ENCODE peak calls at places on chromosomes 3 and 15, in five cellular contexts. A is upper lobe of right lung, Z is cardiac muscle cell, L is HFFc6, E is ovary. Y is an unnamed sample.

GRCh38 chr3:45087155-45087554 is 59.0 kb downstream of the CDCP1 start:
- DNase-seq in A (no peak), E (no peak), Z (peak), L (no peak), Y (no peak)

GRCh38 chr3:89954135-89954534 is 846.7 kb downstream of the EPHA3 start:
- DNase-seq in E (no peak), Z (no peak), L (no peak), A (no peak), Y (peak)

GRCh38 chr3:187725218-187725617 is 20.1 kb downstream of the BCL6 start:
- DNase-seq in A (no peak), E (no peak), Z (no peak), L (no peak), Y (no peak)

GRCh38 chr3:141797819-141798405 is 34.7 kb downstream of the GRK7 start:
- DNase-seq in L (no peak), E (peak), Z (no peak), A (no peak), Y (no peak)

GRCh38 chr3:155326901-155327300 is 33.4 kb upstream of the STRIT1 start:
- DNase-seq in Z (no peak), E (no peak), L (no peak), A (no peak), Y (peak)

GRCh38 chr3:141644931-141645330 is 93.2 kb upstream of the RNF7 start:
- DNase-seq in L (peak), A (peak), E (peak), Z (peak), Y (peak)

GRCh38 chr3:43161684-43162512 is 56.0 kb upstream of the POMGNT2 start:
- DNase-seq in Z (peak), A (no peak), L (peak), E (no peak), Y (peak)

GRCh38 chr3:37123292-37123691 is 51.1 kb downstream of the LRRFIP2 start:
- DNase-seq in E (no peak), A (no peak), L (no peak), Z (no peak), Y (no peak)

GRCh38 chr15:68034071-68034470 is 20.0 kb upstream of the PIAS1 start:
- DNase-seq in E (no peak), A (no peak), Z (peak), L (no peak), Y (no peak)

GRCh38 chr3:105781871-105782270 is 86.9 kb downstream of the CBLB start:
- DNase-seq in A (no peak), L (no peak), Z (peak), E (no peak), Y (no peak)

GRCh38 chr3:126484662-126485061 is 9.0 kb upstream of the ZXDC start:
- DNase-seq in A (no peak), Z (no peak), E (no peak), L (no peak), Y (no peak)

GRCh38 chr3:139225551-139225950 is 118.3 kb upstream of the MRPS22 start:
- DNase-seq in L (peak), A (no peak), E (peak), Z (no peak), Y (peak)

GRCh38 chr3:188972313-188972712 is 199.5 kb upstream of the TPRG1 start:
- DNase-seq in A (no peak), E (no peak), Z (no peak), L (no peak), Y (no peak)

GRCh38 chr15:29638011-29638410 is 184.3 kb downstream of the TJP1 start:
- DNase-seq in L (no peak), A (no peak), Z (no peak), E (no peak), Y (no peak)

GRCh38 chr3:129326591-129326990 is 47.9 kb downstream of the HMCES start:
- DNase-seq in L (no peak), A (no peak), E (no peak), Z (no peak), Y (no peak)

GRCh38 chr15:31274496-31275330 is 51.9 kb upstream of the KLF13 start:
- DNase-seq in A (no peak), Z (peak), L (no peak), E (no peak), Y (no peak)

GRCh38 chr3:13144163-13145023 is 71.2 kb upstream of the IQSEC1 start:
- DNase-seq in L (no peak), Z (no peak), A (peak), E (no peak), Y (no peak)

GRCh38 chr3:54830658-54831057 is 97.2 kb downstream of the LRTM1 start:
- DNase-seq in A (no peak), E (no peak), Z (peak), L (peak), Y (peak)

GRCh38 chr15:41825572-41826535 is 2.0 kb upstream of the JMJD7 start:
- DNase-seq in A (no peak), E (no peak), Z (no peak), L (no peak), Y (no peak)

GRCh38 chr15:41828747-41829270 is 917 bp downstream of the JMJD7 start:
- DNase-seq in Z (no peak), A (no peak), E (no peak), L (no peak), Y (no peak)

GRCh38 chr15:41825145-41825544 is 2.7 kb upstream of the JMJD7 start:
- DNase-seq in E (no peak), Z (no peak), A (no peak), L (no peak), Y (no peak)

GRCh38 chr15:41827880-41828746 is at the start of gene JMJD7:
- DNase-seq in A (peak), E (peak), L (peak), Z (peak), Y (peak)

DNA sequence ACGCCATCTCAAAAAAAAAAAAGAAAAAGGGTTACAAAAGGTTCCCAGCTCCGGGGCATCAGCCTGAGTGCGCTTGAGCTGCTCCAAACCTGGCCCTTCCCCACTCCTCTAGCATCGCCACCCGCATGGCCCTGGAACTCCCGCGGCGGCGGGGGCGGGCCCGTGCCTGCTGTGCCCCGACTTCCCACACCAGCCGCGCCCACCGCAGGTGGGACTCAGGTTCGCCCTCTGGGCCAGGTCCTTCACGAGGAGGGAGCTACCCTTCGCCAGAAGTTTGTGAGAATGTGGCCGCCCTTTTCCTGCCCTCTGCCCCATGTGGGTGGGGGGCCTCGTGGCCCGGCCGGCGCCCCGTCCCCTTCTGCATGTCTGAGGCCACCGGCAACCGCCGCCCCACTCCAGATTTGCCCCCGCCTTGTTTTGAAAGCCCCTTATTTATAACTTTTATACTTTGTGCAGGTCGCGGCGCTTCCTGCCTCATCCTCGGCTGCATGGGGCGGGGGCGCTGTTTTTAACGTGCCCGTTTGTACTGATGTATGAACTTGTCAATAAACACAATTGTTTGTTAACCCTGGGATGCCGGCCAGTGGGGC is 507 bp upstream of the JMJD7 start:
- DNase-seq in Z (no peak), A (no peak), L (no peak), E (peak), Y (no peak)
- TF ChIP-seq CTCF in Z (no peak), A (no peak), L (peak), E (no peak), Y (no peak)

DNA sequence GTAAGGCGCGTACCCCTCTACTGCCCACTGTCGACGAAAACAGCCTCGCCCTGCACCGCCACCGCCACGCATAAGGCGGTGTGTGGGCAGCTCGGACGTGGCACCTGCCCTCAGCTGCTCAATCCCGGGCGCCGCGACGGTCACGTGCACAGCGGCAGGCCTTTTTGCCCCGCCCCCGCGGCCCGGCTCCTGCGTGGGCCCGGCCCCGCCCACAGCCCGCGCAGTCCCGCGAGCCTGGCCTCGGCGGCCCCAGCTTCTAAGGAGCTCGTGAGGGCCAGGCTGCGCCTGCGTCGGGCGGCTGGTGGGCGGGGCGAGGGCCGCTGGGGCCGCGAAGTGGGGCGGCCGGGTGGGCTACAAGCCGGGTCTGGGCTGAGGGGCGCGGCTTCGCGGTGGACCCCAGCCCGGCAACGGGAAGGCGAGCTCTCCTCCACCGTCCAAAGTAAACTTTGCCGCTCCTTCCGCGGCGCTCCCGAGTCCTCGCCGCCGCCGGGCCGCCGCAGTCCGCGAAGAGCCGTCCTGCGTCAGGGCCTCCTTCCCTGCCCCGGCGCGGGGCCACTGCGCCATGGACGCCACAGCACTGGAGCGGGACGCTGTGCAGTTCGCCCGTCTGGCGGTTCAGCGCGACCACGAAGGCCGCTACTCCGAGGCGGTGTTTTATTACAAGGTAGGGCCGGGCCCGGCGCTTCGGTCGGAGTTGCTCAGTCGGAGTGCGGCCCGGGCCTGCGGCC is at the start of gene CAPN7:
- DNase-seq in L (peak), Z (peak), A (peak), E (peak), Y (peak)
- TF ChIP-seq CTCF in L (peak), Z (peak), A (peak), E (peak), Y (no peak)

GRCh38 chr3:161084277-161084676 is 20.9 kb downstream of the B3GALNT1 start:
- DNase-seq in E (no peak), Z (no peak), L (no peak), A (no peak), Y (no peak)

GRCh38 chr3:161083131-161083530 is 22.0 kb downstream of the B3GALNT1 start:
- DNase-seq in L (no peak), Z (no peak), A (no peak), E (no peak), Y (no peak)

GRCh38 chr3:161081675-161082462 is 23.3 kb downstream of the B3GALNT1 start:
- DNase-seq in L (no peak), E (no peak), A (no peak), Z (peak), Y (no peak)
- TF ChIP-seq CTCF in L (no peak), E (no peak), A (no peak), Z (no peak), Y (no peak)

GRCh38 chr15:79540551-79540950 is 108.4 kb downstream of the MINAR1 start:
- DNase-seq in E (no peak), L (no peak), A (no peak), Z (no peak), Y (no peak)
- TF ChIP-seq CTCF in E (no peak), L (peak), A (no peak), Z (no peak), Y (no peak)

GRCh38 chr3:148408667-148409066 is 289.0 kb upstream of the AGTR1 start:
- DNase-seq in A (no peak), E (no peak), Z (no peak), L (no peak), Y (no peak)
- TF ChIP-seq CTCF in A (no peak), E (no peak), Z (no peak), L (no peak), Y (no peak)

DNA sequence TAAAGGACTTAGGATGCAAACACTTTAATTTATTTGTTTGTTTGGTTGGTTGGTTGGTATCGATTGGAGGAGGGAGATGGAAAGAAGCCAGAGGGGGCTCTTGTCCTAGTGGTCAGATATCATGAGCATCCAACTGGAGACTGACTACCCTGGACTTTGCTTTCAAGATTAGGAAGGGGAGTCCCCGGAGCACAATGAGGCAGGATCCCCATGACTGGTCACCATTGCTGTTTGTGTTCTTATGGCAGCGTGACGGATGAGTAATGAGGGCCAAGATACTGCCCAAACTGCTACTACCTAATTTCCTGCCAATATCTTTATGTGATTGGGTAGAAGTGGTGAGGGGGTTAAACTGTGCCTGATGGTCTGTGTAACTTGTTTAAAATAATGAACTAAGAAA is 354.6 kb upstream of the ROPN1 start:
- DNase-seq in E (no peak), A (no peak), L (no peak), Z (no peak), Y (no peak)
- TF ChIP-seq CTCF in E (no peak), A (no peak), L (no peak), Z (no peak), Y (no peak)

GRCh38 chr3:192296845-192297244 is 430.5 kb downstream of the FGF12 start:
- DNase-seq in L (no peak), E (no peak), Z (no peak), A (no peak), Y (no peak)

GRCh38 chr3:192303235-192303634 is 424.1 kb downstream of the FGF12 start:
- DNase-seq in E (no peak), A (no peak), L (no peak), Z (peak), Y (no peak)

DNA sequence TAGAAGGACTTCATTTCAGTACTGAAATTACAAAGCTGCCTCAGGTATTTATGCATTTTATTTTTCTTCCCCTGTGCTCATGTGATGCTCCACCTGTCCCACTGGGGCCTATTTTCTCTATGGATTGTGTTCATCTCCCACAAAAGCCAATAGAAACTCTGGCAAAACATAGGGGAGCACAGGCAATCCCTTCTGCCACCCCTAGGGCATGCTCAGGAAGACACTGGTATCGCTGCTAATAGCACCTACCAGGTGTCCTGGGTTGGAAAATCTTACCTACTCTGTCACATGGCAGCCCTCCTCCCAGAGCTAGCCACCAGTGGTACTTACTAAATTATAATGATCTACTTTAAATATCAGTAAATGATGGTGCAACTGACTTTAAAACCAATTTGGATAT is 427.4 kb downstream of the FGF12 start:
- DNase-seq in L (no peak), Z (no peak), A (no peak), E (no peak), Y (no peak)
- TF ChIP-seq CTCF in L (no peak), Z (no peak), A (no peak), E (no peak), Y (no peak)

Y was measured in MCF 10A.